ENCODE peak calls at places on chromosomes 1 and 21, in four cellular contexts. I is GM10248, E is fibroblast of pulmonary artery, F is hepatocyte. Q is an unnamed sample.
A peak's percentile ranks its signal among the peaks of the same experiment; 100 is the strongest.

GRCh38 chr1:10539411-10540043 is 64.8 kb downstream of the PEX14 start:
- DNase-seq in I (no peak), E (peak; percentile 58), F (no peak), Q (no peak)

GRCh38 chr1:55060133-55060999 is 21.0 kb downstream of the PCSK9 start:
- DNase-seq in I (no peak), E (no peak), F (no peak), Q (no peak)

GRCh38 chr1:160210563-160210962 is 5.4 kb downstream of the PEA15 start:
- DNase-seq in I (no peak), E (no peak), F (no peak), Q (no peak)

GRCh38 chr1:157147906-157148717 is 9.9 kb upstream of the ETV3 start:
- DNase-seq in I (no peak), E (peak; percentile 44), F (no peak), Q (no peak)

GRCh38 chr1:157011845-157012244 is 33.7 kb downstream of the ARHGEF11 start:
- DNase-seq in I (no peak), E (no peak), F (no peak), Q (no peak)

GRCh38 chr1:67739361-67739760 is 54.4 kb downstream of the GADD45A start:
- DNase-seq in I (no peak), E (no peak), F (no peak), Q (no peak)

GRCh38 chr1:31431351-31431750 is 18.3 kb downstream of the SERINC2 start:
- DNase-seq in I (no peak), E (no peak), F (no peak), Q (no peak)

GRCh38 chr1:52542085-52542688 is 10.7 kb downstream of the TUT4 start:
- DNase-seq in I (no peak), E (peak; percentile 5), F (no peak), Q (no peak)

GRCh38 chr1:32334864-32335618 is 992 bp downstream of the MARCKSL1 start:
- DNase-seq in I (peak; percentile 72), E (peak; percentile 49), F (peak; percentile 80), Q (peak; percentile 82)

GRCh38 chr1:197042676-197043341 is 24.3 kb downstream of the F13B start:
- DNase-seq in I (no peak), E (no peak), F (no peak), Q (no peak)

GRCh38 chr1:48859429-48859828 is 82.7 kb upstream of the BEND5 start:
- DNase-seq in I (no peak), E (peak; percentile 85), F (no peak), Q (no peak)

GRCh38 chr1:206492589-206492988 is 14.7 kb upstream of the RASSF5 start:
- DNase-seq in I (no peak), E (no peak), F (no peak), Q (no peak)

GRCh38 chr1:154497026-154497806 is 4.8 kb upstream of the TDRD10 start:
- DNase-seq in I (peak; percentile 52), E (peak; percentile 25), F (peak; percentile 38), Q (no peak)

GRCh38 chr1:218939095-218939494 is 234.6 kb upstream of the LYPLAL1 start:
- DNase-seq in I (no peak), E (no peak), F (no peak), Q (no peak)

GRCh38 chr1:182337736-182338571 is 53.6 kb downstream of the GLUL start:
- DNase-seq in I (no peak), E (peak; percentile 11), F (no peak), Q (no peak)

GRCh38 chr1:225908773-225909172 is 15.3 kb downstream of the PYCR2 start:
- DNase-seq in I (no peak), E (no peak), F (no peak), Q (no peak)

GRCh38 chr1:33790577-33790976 is 73.3 kb upstream of the HMGB4 start:
- DNase-seq in I (no peak), E (no peak), F (no peak), Q (no peak)

GRCh38 chr1:221457706-221458429 is 284.0 kb downstream of the DUSP10 start:
- DNase-seq in I (no peak), E (peak; percentile 13), F (no peak), Q (no peak)

GRCh38 chr1:212981025-212981495 is 30.7 kb downstream of the VASH2 start:
- DNase-seq in I (no peak), E (peak; percentile 14), F (peak; percentile 29), Q (no peak)

GRCh38 chr21:44965251-44966022 is 25.6 kb downstream of the SLX9 start:
- DNase-seq in I (no peak), E (peak; percentile 47), F (no peak), Q (no peak)

DNA sequence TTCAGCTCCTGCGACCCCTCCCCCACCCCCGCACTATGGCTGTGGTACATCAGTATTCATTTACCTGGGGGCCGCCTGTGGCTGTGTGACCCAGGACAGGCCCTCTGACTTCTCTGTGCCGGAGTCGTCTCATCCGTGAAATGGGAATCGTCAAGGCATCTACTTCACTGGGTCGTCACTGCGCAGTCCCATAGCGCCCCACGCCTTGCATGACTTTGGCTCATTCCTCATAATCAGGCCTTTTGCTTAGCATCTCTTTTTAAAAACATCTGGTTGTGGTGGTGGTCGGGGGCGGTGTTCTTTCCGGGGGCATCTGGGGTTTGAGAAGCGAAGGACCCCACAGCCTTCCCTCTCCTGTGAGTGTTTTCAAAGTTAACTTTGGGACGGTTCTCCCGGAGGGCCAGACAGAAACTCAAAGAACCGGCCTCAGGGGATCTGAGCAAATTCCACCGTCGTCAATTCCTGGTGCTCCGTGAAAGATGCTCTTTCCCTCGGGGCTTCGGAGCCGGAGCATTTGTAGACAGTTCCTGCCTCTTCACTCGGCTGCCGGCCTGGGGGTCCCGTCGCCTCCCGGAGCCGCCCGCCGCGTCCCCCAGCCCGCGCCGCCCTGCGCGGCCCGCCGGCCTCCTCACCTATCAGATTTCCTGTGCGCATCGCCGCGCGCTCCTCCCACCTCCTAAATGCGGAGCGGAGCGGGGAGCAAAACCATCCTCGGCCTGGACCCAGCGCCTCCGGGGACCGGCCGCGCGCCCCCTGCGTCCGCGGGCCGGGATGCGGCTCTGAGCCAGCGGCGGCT is at the start of gene B3GALT5:
- DNase-seq in I (no peak), E (no peak), F (peak; percentile 66), Q (peak; percentile 78)
- TF ChIP-seq CTCF in I (no peak), E (no peak), F (no peak), Q (peak; percentile 42)

DNA sequence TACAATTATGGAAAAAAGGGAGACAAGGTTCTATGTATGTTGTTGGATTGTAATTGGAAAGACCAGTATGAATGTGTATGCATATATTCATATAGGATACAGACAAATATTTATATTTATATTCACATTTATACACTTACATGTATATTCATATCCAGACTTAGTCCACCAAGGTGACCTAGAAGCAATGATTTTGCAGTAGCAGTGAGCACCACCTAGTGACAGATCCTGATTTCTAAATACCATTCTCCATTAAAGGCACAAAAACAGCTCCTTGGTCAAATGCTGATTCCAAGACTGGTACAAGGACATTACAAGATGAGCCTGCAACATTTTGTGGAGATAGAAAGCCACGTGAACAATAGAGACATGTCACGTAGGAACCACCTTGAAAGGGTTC is 153.4 kb downstream of the SDCCAG8 start:
- DNase-seq in I (no peak), E (peak; percentile 23), F (no peak), Q (no peak)
- TF ChIP-seq CTCF in I (peak; percentile 35), E (peak; percentile 24), F (peak; percentile 6), Q (peak; percentile 31)

GRCh38 chr21:41411449-41412089 is 14.5 kb upstream of the MX1 start:
- DNase-seq in I (no peak), E (no peak), F (no peak), Q (no peak)
- TF ChIP-seq CTCF in I (no peak), E (peak; percentile 11), F (no peak), Q (peak; percentile 45)

GRCh38 chr1:57966340-57966739 is 542.5 kb upstream of the DAB1 start:
- DNase-seq in I (no peak), E (no peak), F (no peak), Q (no peak)
- TF ChIP-seq CTCF in I (no peak), E (no peak), F (no peak), Q (no peak)

GRCh38 chr1:26863677-26864060 is 720 bp downstream of the SFN start:
- DNase-seq in I (no peak), E (no peak), F (no peak), Q (no peak)

GRCh38 chr1:26861286-26861701 is 1.7 kb upstream of the SFN start:
- DNase-seq in I (no peak), E (peak; percentile 29), F (no peak), Q (no peak)

GRCh38 chr1:26861889-26862371 is 1.0 kb upstream of the SFN start:
- DNase-seq in I (no peak), E (no peak), F (no peak), Q (no peak)

GRCh38 chr1:26864610-26865480 is 1.9 kb downstream of the SFN start:
- DNase-seq in I (peak; percentile 96), E (peak; percentile 97), F (peak; percentile 98), Q (peak; percentile 98)

GRCh38 chr1:26862781-26863676 is at the start of gene SFN:
- DNase-seq in I (peak; percentile 50), E (no peak), F (peak; percentile 84), Q (peak; percentile 74)
- TF ChIP-seq CTCF in I (peak; percentile 43), E (no peak), F (peak; percentile 34), Q (peak; percentile 52)

GRCh38 chr21:42688841-42689371 is 35.5 kb downstream of the PDE9A start:
- DNase-seq in I (no peak), E (no peak), F (no peak), Q (no peak)
- TF ChIP-seq CTCF in I (no peak), E (no peak), F (no peak), Q (no peak)

GRCh38 chr1:20636785-20637347 is 3.6 kb downstream of the PINK1 start:
- DNase-seq in I (no peak), E (no peak), F (no peak), Q (no peak)

GRCh38 chr1:20641986-20642385 is 8.7 kb downstream of the PINK1 start:
- DNase-seq in I (no peak), E (no peak), F (no peak), Q (no peak)

GRCh38 chr1:20644416-20644815 is 11.2 kb downstream of the PINK1 start:
- DNase-seq in I (no peak), E (no peak), F (no peak), Q (no peak)

GRCh38 chr1:20643080-20643479 is 9.8 kb downstream of the PINK1 start:
- DNase-seq in I (no peak), E (no peak), F (no peak), Q (no peak)

DNA sequence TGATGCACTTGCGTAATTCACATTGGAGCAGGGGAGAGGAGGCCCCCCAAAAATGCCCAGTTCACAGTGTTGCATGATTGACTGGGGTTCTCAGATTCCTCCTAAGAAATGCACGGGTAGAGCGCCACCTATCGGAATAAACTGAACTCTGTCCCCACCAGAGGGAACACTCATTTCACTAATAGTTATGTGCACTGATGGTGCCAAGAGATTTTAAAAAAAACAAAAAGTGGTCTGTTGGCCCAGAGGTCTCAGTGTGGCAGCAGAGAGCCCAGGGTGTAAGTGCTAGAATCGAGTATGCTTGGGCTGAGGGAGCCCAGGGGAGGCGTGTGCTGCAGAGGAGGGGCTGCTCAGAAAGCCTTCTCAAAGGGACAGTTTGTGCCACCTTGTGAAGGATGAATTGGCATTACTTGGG is 6.9 kb downstream of the PINK1 start:
- DNase-seq in I (peak; percentile 77), E (peak; percentile 69), F (peak; percentile 76), Q (no peak)
- TF ChIP-seq CTCF in I (peak; percentile 80), E (peak; percentile 77), F (peak; percentile 80), Q (peak; percentile 90)

DNA sequence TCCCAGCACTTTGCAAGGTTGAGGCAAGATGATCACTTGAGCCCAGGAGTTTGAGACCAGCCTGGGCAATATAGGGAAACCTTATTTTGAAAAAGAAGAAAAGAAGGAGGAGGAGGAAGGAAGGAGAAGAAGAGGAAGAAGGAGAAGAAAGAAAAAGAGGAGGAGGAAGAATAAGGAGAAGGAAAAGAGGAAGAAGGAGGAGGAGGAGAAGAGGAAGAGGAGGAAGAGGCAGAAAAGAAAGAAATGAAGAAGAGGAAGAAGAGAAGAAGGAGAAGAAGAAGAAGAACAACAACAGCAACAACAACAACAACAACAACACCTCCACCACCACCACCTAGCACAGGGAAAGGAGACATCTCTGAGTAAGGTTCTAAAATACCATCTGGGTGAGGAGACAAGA is 10.6 kb downstream of the SELENBP1 start:
- DNase-seq in I (no peak), E (no peak), F (no peak), Q (no peak)
- TF ChIP-seq CTCF in I (no peak), E (no peak), F (no peak), Q (no peak)

Q was measured in type B pancreatic cell.